ENCODE peak calls at places on chromosomes 2 and 18, in four cellular contexts. G is fibroblast of the aortic adventitia, C is SJCRH30, R is fibroblast of lung. Y is an unnamed sample.

GRCh38 chr2:217092710-217093379 is 233.0 kb upstream of the TNP1 start:
- DNase-seq in G (no peak), C (no peak), R (no peak), Y (peak; percentile 57)

GRCh38 chr2:78676921-78677696 is 348.4 kb upstream of the REG3G start:
- DNase-seq in G (no peak), C (no peak), R (no peak), Y (peak; percentile 43)

GRCh38 chr2:206766057-206766930 is 888 bp downstream of the FASTKD2 start:
- DNase-seq in G (no peak), C (no peak), R (no peak), Y (no peak)

GRCh38 chr18:54878662-54879058 is 50.4 kb downstream of the RAB27B start:
- DNase-seq in G (no peak), C (no peak), R (no peak), Y (no peak)

GRCh38 chr18:36688020-36688965 is 140.5 kb downstream of the TPGS2 start:
- DNase-seq in G (peak; percentile 78), C (peak; percentile 29), R (peak; percentile 56), Y (peak; percentile 75)

GRCh38 chr2:121273116-121273515 is 11.9 kb downstream of the TFCP2L1 start:
- DNase-seq in G (no peak), C (no peak), R (no peak), Y (no peak)

GRCh38 chr2:160472839-160473251 is 20.8 kb downstream of the RBMS1 start:
- DNase-seq in G (no peak), C (no peak), R (peak; percentile 38), Y (no peak)

GRCh38 chr2:126652323-126652891 is 3.6 kb upstream of the GYPC start:
- DNase-seq in G (no peak), C (no peak), R (no peak), Y (no peak)

GRCh38 chr2:23246992-23247683 is 137.8 kb upstream of the KLHL29 start:
- DNase-seq in G (no peak), C (no peak), R (no peak), Y (no peak)

GRCh38 chr2:64220285-64220684 is 76.1 kb upstream of the PELI1 start:
- DNase-seq in G (no peak), C (no peak), R (no peak), Y (no peak)

GRCh38 chr2:75787532-75788132 is 76.9 kb upstream of the GCFC2 start:
- DNase-seq in G (peak; percentile 32), C (no peak), R (peak; percentile 25), Y (no peak)

GRCh38 chr2:128646691-128647090 is 328.0 kb upstream of the HS6ST1 start:
- DNase-seq in G (no peak), C (no peak), R (no peak), Y (no peak)

GRCh38 chr18:22872894-22873537 is 60.1 kb upstream of the RBBP8 start:
- DNase-seq in G (peak; percentile 18), C (no peak), R (no peak), Y (no peak)
- H3K4me3 ChIP-seq in G (no peak overlapping the region), C (no peak overlapping the region), R (no peak overlapping the region), Y (no peak overlapping the region)

DNA sequence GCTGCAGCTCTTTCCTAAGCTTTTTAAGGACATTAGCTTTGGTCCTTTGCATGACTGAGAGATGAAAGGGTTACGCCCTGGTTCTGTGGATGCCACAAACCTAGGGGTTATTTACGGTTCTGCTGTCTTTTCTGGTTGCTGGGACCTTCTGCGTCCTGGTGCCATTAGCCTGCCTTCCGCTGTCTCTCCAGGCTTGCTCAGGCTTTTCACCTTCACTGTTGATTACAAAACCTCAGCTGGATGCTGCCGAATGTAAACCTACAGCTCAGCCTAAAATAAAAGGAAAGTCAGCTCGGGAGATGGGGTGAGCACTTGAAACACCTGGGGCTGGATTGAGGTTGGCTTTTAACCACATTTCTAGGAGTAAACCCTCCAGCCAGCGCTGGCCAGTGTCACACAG is 130.9 kb upstream of the ARHGAP28 start:
- DNase-seq in G (no peak), C (no peak), R (no peak), Y (no peak)
- H3K4me3 ChIP-seq in G (no peak overlapping the region), C (no peak overlapping the region), R (no peak overlapping the region), Y (no peak overlapping the region)

GRCh38 chr18:23069481-23069880 is 65.8 kb upstream of the CABLES1 start:
- DNase-seq in G (no peak), C (no peak), R (no peak), Y (no peak)

GRCh38 chr18:23071285-23071684 is 64.0 kb upstream of the CABLES1 start:
- DNase-seq in G (no peak), C (no peak), R (peak; percentile 36), Y (no peak)

GRCh38 chr18:23068692-23069305 is 66.5 kb upstream of the CABLES1 start:
- DNase-seq in G (no peak), C (no peak), R (no peak), Y (no peak)

GRCh38 chr18:23073996-23074606 is 61.2 kb upstream of the CABLES1 start:
- DNase-seq in G (no peak), C (no peak), R (no peak), Y (no peak)

GRCh38 chr18:23072079-23072478 is 63.2 kb upstream of the CABLES1 start:
- DNase-seq in G (no peak), C (no peak), R (no peak), Y (no peak)
- H3K4me3 ChIP-seq in G (no peak overlapping the region), C (no peak overlapping the region), R (no peak overlapping the region), Y (no peak overlapping the region)

GRCh38 chr2:637804-638203 is 39.4 kb downstream of the TMEM18 start:
- DNase-seq in G (no peak), C (no peak), R (no peak), Y (no peak)

GRCh38 chr2:634670-635395 is 42.4 kb downstream of the TMEM18 start:
- DNase-seq in G (no peak), C (no peak), R (no peak), Y (no peak)

GRCh38 chr2:637406-637776 is 39.8 kb downstream of the TMEM18 start:
- DNase-seq in G (no peak), C (no peak), R (no peak), Y (no peak)

GRCh38 chr2:636151-636621 is 41.0 kb downstream of the TMEM18 start:
- DNase-seq in G (no peak), C (no peak), R (no peak), Y (no peak)

GRCh38 chr2:636649-637405 is 40.4 kb downstream of the TMEM18 start:
- DNase-seq in G (peak; percentile 69), C (peak; percentile 47), R (peak; percentile 37), Y (peak; percentile 71)
- H3K4me3 ChIP-seq in G (peak overlapping the region; percentile 40), C (no peak overlapping the region), R (no peak overlapping the region), Y (no peak overlapping the region)

Y was measured in WERI-Rb-1.